ENCODE peak calls at places on chromosomes 12 and 14, in five cellular contexts. C, P, O, U and M are unnamed samples.

GRCh38 chr14:69263771-69264170 is 3.8 kb downstream of the GALNT16 start:
- DNase-seq in O (no peak), U (no peak), P (no peak), C (no peak), M (no peak)

GRCh38 chr12:64675795-64676194 is 65.5 kb downstream of the RASSF3 start:
- DNase-seq in P (no peak), C (peak; percentile 63), U (peak; percentile 55), O (no peak), M (no peak)

GRCh38 chr14:23910081-23910875 is 43.3 kb upstream of the DHRS4 start:
- DNase-seq in U (peak; percentile 54), C (no peak), O (peak; percentile 35), P (peak; percentile 88), M (peak; percentile 78)

GRCh38 chr12:25843976-25844375 is 114.5 kb upstream of the RASSF8 start:
- DNase-seq in O (no peak), C (no peak), U (no peak), P (no peak), M (no peak)

GRCh38 chr12:111458773-111459172 is 53.0 kb downstream of the SH2B3 start:
- DNase-seq in O (no peak), U (no peak), C (no peak), P (no peak), M (no peak)

GRCh38 chr12:131827961-131828534 is at the start of gene MMP17:
- DNase-seq in P (peak; percentile 71), U (peak; percentile 33), C (no peak), O (peak; percentile 64), M (peak; percentile 62)

GRCh38 chr12:109967383-109968031 is 28.7 kb downstream of the GIT2 start:
- DNase-seq in O (no peak), U (no peak), P (peak; percentile 76), C (no peak), M (peak; percentile 49)

GRCh38 chr12:102958073-102958829 is 777 bp downstream of the ASCL1 start:
- DNase-seq in O (peak; percentile 34), P (peak; percentile 71), U (no peak), C (no peak), M (peak; percentile 31)

GRCh38 chr14:49670475-49670874 is 17.5 kb downstream of the POLE2 start:
- DNase-seq in P (no peak), O (no peak), C (no peak), U (no peak), M (no peak)

GRCh38 chr14:104082807-104083206 is 2.7 kb upstream of the ASPG start:
- DNase-seq in P (no peak), U (peak; percentile 86), C (peak; percentile 43), O (no peak), M (no peak)

GRCh38 chr14:91125801-91126200 is 11.9 kb downstream of the DGLUCY start:
- DNase-seq in U (no peak), C (no peak), O (no peak), P (no peak), M (no peak)

GRCh38 chr12:45259732-45260480 is 44.0 kb downstream of the ANO6 start:
- DNase-seq in U (no peak), C (no peak), O (peak; percentile 74), P (no peak), M (peak; percentile 56)
- H3K4me3 ChIP-seq in U (no peak overlapping the region), C (no peak overlapping the region), O (no peak overlapping the region), P (no peak overlapping the region), M (no peak overlapping the region)

GRCh38 chr12:115752913-115753726 is 524.4 kb downstream of the MED13L start:
- DNase-seq in P (peak; percentile 43), U (peak; percentile 14), O (peak; percentile 84), C (peak; percentile 59), M (peak; percentile 84)
- TF ChIP-seq CTCF in P (peak; percentile 58), U (peak; percentile 70), O (peak; percentile 59), C (peak; percentile 72), M (peak; percentile 86)

GRCh38 chr12:69910739-69911138 is 85.7 kb downstream of the MYRFL start:
- DNase-seq in C (no peak), U (no peak), O (no peak), P (no peak), M (no peak)
- H3K4me3 ChIP-seq in C (no peak overlapping the region), U (no peak overlapping the region), O (no peak overlapping the region), P (no peak overlapping the region), M (no peak overlapping the region)

DNA sequence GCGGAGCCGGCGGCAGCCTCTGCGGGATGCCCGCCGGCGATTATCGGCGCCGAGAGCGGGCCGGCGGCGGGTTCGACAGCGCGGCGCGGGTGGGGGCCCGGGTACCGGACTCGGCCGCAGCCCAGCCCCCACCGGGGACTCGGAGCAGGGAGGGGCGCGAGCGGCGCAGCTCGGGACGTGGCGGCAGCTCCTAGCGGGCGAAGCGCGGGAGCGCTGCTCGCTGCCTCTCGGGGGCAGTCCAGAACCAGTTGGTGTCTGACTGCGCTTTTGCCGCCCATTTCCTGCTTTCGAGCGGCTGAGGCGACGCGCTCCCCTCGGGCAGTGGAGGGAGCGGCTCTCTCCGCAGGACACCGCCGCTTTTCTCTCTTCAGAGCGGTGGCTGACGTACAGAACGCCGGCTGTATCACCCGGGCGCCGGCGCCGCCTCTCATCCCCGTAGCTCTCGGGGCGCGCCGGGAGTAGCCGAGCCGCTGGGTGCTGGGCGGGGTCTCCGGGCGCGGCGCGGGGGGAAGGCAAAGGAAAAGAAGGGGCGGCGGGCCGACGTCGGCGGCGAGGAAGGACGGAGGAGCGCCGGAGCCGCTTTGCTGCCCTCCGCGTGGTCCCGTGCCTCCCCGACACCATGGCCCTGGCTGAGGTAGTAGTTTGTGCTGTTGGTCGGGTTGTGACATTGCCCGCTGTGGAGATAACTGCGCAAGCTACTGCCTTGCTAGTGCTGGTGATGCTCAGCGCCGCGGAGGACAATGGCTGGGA is 136.6 kb downstream of the MON2 start:
- DNase-seq in O (peak; percentile 93), C (peak; percentile 86), U (peak; percentile 86), P (peak; percentile 84), M (peak; percentile 94)
- TF ChIP-seq CTCF in O (peak; percentile 43), C (peak; percentile 61), U (peak; percentile 70), P (peak; percentile 69), M (peak; percentile 52)

GRCh38 chr12:56157201-56158028 is 744 bp upstream of the MYL6 start:
- DNase-seq in C (peak; percentile 86), U (peak; percentile 81), P (peak; percentile 79), O (peak; percentile 74), M (peak; percentile 91)
- H3K4me3 ChIP-seq in C (peak overlapping the region; percentile 92), U (peak overlapping the region; percentile 19), P (peak overlapping the region; percentile 61), O (peak overlapping the region; percentile 100), M (peak overlapping the region; percentile 98)

GRCh38 chr14:93788557-93789365 is 476 bp upstream of the PRIMA1 start:
- DNase-seq in O (no peak), P (peak; percentile 71), C (peak; percentile 28), U (peak; percentile 29), M (no peak)
- TF ChIP-seq CTCF in O (no peak), P (peak; percentile 45), C (peak; percentile 59), U (no peak), M (no peak)

DNA sequence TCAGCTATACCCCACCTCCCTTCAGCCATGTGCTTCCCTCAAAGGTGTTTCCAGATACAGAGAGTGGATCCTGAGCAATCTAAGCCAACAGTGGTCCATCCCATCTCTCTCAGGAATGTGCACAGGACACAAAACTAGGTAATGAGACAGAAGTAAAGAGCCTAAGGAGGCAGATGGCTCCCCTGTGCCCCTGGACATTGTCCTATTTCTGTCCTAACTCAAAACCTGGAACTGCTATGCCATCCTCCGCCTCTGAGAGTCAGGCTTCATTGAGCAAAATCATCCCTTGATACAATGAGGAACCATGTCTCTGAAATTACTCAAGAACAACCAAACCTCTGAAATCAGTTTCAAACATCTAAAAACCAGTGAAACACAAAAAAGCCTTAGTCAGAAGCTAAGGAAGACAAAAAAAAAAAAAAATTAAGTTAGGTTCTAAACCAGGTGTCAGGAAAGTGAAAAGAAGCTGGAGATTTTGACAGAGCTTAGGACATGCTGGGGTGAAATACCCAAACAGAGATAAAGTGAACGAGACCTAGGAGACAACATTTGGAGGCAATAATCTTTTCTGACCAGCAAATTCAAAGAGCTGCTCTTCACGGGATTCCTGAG is 200.3 kb upstream of the PLEKHG7 start:
- DNase-seq in O (no peak), C (no peak), P (no peak), U (no peak), M (peak; percentile 15)
- H3K4me3 ChIP-seq in O (no peak overlapping the region), C (no peak overlapping the region), P (no peak overlapping the region), U (no peak overlapping the region), M (no peak overlapping the region)

GRCh38 chr14:29926701-29927595 is 699 bp downstream of the PRKD1 start:
- DNase-seq in O (peak; percentile 59), U (peak; percentile 45), C (peak; percentile 43), P (peak; percentile 50), M (peak; percentile 42)

GRCh38 chr14:29926228-29926627 is 1.4 kb downstream of the PRKD1 start:
- DNase-seq in U (no peak), C (no peak), P (no peak), O (no peak), M (no peak)

GRCh38 chr14:29925736-29926135 is 1.9 kb downstream of the PRKD1 start:
- DNase-seq in P (no peak), U (no peak), C (no peak), O (no peak), M (no peak)

GRCh38 chr14:29928342-29928640 is 644 bp upstream of the PRKD1 start:
- DNase-seq in O (no peak), P (no peak), U (no peak), C (no peak), M (no peak)

DNA sequence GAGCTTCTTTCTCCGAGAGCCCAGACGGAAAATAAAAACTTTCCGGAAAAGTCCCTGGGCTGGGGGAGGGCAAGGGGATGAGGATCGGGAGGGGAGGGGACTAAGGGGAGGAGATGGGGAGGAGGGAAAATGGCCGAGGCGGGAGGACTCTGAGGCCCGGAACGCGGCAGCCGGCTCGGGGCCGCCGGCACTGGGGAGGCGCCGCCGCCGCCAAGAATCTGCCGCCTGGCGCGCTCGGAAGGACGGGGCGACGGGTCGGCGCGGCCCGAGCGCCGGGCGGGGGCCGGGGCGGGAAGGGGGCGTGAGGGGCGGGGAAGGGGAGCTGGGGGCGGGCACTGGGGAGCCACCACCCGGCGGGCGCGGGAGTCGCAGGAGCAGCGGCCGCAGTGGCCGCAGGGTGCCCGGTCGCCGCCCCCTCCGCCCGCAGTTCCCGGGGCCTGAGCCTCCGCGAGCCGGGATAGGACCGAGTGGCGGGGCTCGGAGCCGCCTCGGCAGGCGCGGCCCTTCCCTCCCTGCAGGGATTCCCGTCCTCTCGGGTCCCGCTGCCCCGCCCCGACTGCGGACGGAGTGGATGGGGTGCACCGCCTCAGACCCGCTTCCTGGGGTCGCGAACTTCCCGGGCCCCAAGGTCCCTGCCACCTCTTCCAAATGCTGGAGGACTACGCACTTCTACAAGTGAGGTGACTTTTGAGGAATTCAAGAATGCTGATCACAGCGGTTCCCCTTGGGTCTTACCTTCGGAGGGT is at the start of gene PRKD1:
- DNase-seq in O (peak; percentile 59), C (peak; percentile 69), U (peak; percentile 51), P (peak; percentile 72), M (peak; percentile 72)
- TF ChIP-seq CTCF in O (no peak), C (peak; percentile 51), U (no peak), P (peak; percentile 23), M (no peak)

DNA sequence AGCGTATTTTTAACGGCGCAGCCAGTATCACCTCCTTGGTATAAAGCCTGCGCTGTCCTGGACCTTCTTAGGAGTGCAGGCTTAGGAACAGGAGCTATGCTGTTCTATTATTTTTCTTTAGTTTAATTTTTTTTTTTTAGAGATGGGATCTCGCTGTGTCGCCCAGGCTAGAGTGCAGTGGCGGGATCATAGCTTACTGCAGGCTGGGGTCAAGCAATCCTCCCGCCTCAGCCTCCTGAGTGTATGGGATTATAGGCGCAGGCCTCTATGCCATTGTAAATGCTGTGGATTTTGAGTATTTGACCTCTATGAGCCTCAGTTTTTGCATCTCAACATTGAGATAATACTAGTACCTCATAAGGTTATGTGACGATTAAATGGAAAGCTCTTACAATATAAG is 4.1 kb downstream of the OR10AD1 start:
- DNase-seq in O (no peak), U (no peak), C (no peak), P (no peak), M (no peak)
- H3K4me3 ChIP-seq in O (peak overlapping the region; percentile 81), U (peak overlapping the region; percentile 49), C (peak overlapping the region; percentile 86), P (no peak overlapping the region), M (peak overlapping the region; percentile 87)